ENCODE peak calls at places on chromosomes 13 and 19, in six cellular contexts. Q is stimulated activated naive CD4-positive, alpha-beta T cell; T is COLO829; W is A549; D is adrenal gland; V is BJ. X is an unnamed sample.

GRCh38 chr13:50085063-50085462 is 69.8 kb downstream of the KCNRG start:
- DNase-seq in W (peak), T (peak), Q (peak), V (no peak), D (no peak), X (peak)

GRCh38 chr19:45114116-45114515 is 21.1 kb downstream of the PPP1R37 start:
- DNase-seq in D (no peak), W (no peak), T (no peak), Q (no peak), V (no peak), X (no peak)

GRCh38 chr13:112727581-112727980 is 37.7 kb downstream of the ATP11A start:
- DNase-seq in W (no peak), V (no peak), T (no peak), D (no peak), Q (no peak), X (no peak)

GRCh38 chr13:113428871-113429607 is 24.2 kb downstream of the ADPRHL1 start:
- DNase-seq in D (no peak), T (no peak), V (no peak), Q (no peak), W (no peak), X (no peak)

GRCh38 chr13:24684600-24684998 is 4.4 kb downstream of the ATP12A start:
- DNase-seq in T (peak), D (no peak), W (no peak), Q (no peak), V (no peak), X (peak)

GRCh38 chr19:3276341-3276799 is 51.9 kb downstream of the CELF5 start:
- DNase-seq in Q (peak), V (no peak), D (no peak), T (peak), W (peak), X (peak)

GRCh38 chr19:38392707-38393308 is 4.3 kb downstream of the SPRED3 start:
- DNase-seq in T (no peak), W (peak), V (no peak), D (no peak), Q (no peak), X (peak)

GRCh38 chr13:113742445-113743120 is 16.4 kb upstream of the TMEM255B start:
- DNase-seq in V (no peak), Q (no peak), D (no peak), W (no peak), T (no peak), X (no peak)

GRCh38 chr19:12090807-12091206 is 26.3 kb downstream of the ZNF844 start:
- DNase-seq in T (peak), D (peak), Q (peak), V (no peak), W (no peak), X (peak)

GRCh38 chr13:84962141-84962750 is 837.0 kb downstream of the SLITRK6 start:
- DNase-seq in D (no peak), Q (no peak), T (no peak), W (no peak), V (no peak), X (no peak)

GRCh38 chr13:21015284-21015683 is 46.1 kb downstream of the LATS2 start:
- DNase-seq in D (no peak), Q (no peak), T (no peak), V (no peak), W (no peak), X (no peak)

GRCh38 chr13:24064258-24064860 is 96.2 kb upstream of the SPATA13 start:
- DNase-seq in D (no peak), Q (no peak), W (no peak), T (no peak), V (no peak), X (no peak)

GRCh38 chr13:23289917-23290357 is 109.2 kb downstream of the SGCG start:
- DNase-seq in Q (no peak), D (peak), W (peak), T (peak), V (no peak), X (peak)